ENCODE peak calls at places on chromosomes 6 and 20, in seven cellular contexts. One of them, this sample, is unnamed.

GRCh38 chr6:125733516-125734300 is 15.7 kb upstream of the HEY2 start:
- DNase-seq in IMR-90: no peak
- DNase-seq in HepG2: no peak
- DNase-seq in A549: no peak
- DNase-seq in H1: no peak
- DNase-seq in GM12878: no peak
- DNase-seq in K562: no peak
- DNase-seq in this sample: no peak

GRCh38 chr6:39366875-39367618 is 44.5 kb upstream of the KCNK16 start:
- DNase-seq in IMR-90: no peak
- DNase-seq in HepG2: no peak
- DNase-seq in A549: no peak
- DNase-seq in H1: no peak
- DNase-seq in GM12878: no peak
- DNase-seq in K562: no peak
- DNase-seq in this sample: peak; percentile 56

GRCh38 chr20:41408986-41409385 is 42.4 kb upstream of the EMILIN3 start:
- DNase-seq in IMR-90: no peak
- DNase-seq in HepG2: no peak
- DNase-seq in A549: no peak
- DNase-seq in H1: no peak
- DNase-seq in GM12878: no peak
- DNase-seq in K562: no peak
- DNase-seq in this sample: peak; percentile 78

GRCh38 chr6:32175711-32176475 is at the start of gene AGPAT1:
- DNase-seq in IMR-90: peak; percentile 96
- DNase-seq in HepG2: peak; percentile 95
- DNase-seq in A549: peak; percentile 90
- DNase-seq in H1: peak; percentile 87
- DNase-seq in GM12878: peak; percentile 92
- DNase-seq in K562: peak; percentile 99
- DNase-seq in this sample: peak; percentile 97

GRCh38 chr20:20334489-20334888 is 33.4 kb upstream of the INSM1 start:
- DNase-seq in IMR-90: no peak
- DNase-seq in HepG2: no peak
- DNase-seq in A549: no peak
- DNase-seq in H1: no peak
- DNase-seq in GM12878: peak; percentile 73
- DNase-seq in K562: no peak
- DNase-seq in this sample: no peak

GRCh38 chr6:130421567-130421966 is 55.8 kb downstream of the TMEM200A start:
- DNase-seq in IMR-90: peak; percentile 91
- DNase-seq in HepG2: no peak
- DNase-seq in A549: no peak
- DNase-seq in H1: no peak
- DNase-seq in GM12878: no peak
- DNase-seq in K562: no peak
- DNase-seq in this sample: no peak

GRCh38 chr6:61622601-61623000 is 663.4 kb downstream of the KHDRBS2 start:
- DNase-seq in IMR-90: no peak
- DNase-seq in HepG2: no peak
- DNase-seq in A549: no peak
- DNase-seq in H1: no peak
- DNase-seq in GM12878: no peak
- DNase-seq in K562: no peak
- DNase-seq in this sample: no peak

GRCh38 chr20:44138859-44139258 is 48.1 kb downstream of the JPH2 start:
- DNase-seq in IMR-90: no peak
- DNase-seq in HepG2: no peak
- DNase-seq in A549: no peak
- DNase-seq in H1: no peak
- DNase-seq in GM12878: no peak
- DNase-seq in K562: no peak
- DNase-seq in this sample: no peak

GRCh38 chr20:10314198-10314597 is 95.6 kb downstream of the SNAP25 start:
- DNase-seq in IMR-90: peak; percentile 79
- DNase-seq in HepG2: no peak
- DNase-seq in A549: no peak
- DNase-seq in H1: no peak
- DNase-seq in GM12878: no peak
- DNase-seq in K562: no peak
- DNase-seq in this sample: no peak

GRCh38 chr6:43917878-43918382 is 147.9 kb downstream of the VEGFA start:
- DNase-seq in IMR-90: peak; percentile 45
- DNase-seq in HepG2: no peak
- DNase-seq in A549: no peak
- DNase-seq in H1: no peak
- DNase-seq in GM12878: no peak
- DNase-seq in K562: peak; percentile 58
- DNase-seq in this sample: no peak

GRCh38 chr6:28771401-28772267 is 152.2 kb downstream of the TRIM27 start:
- DNase-seq in IMR-90: no peak
- DNase-seq in HepG2: no peak
- DNase-seq in A549: no peak
- DNase-seq in H1: no peak
- DNase-seq in GM12878: no peak
- DNase-seq in K562: peak; percentile 66
- DNase-seq in this sample: no peak

GRCh38 chr6:37119387-37119886 is 50.5 kb upstream of the PIM1 start:
- DNase-seq in IMR-90: no peak
- DNase-seq in HepG2: no peak
- DNase-seq in A549: no peak
- DNase-seq in H1: no peak
- DNase-seq in GM12878: no peak
- DNase-seq in K562: no peak
- DNase-seq in this sample: no peak

GRCh38 chr20:1848378-1848777 is 46.8 kb upstream of the SIRPA start:
- DNase-seq in IMR-90: no peak
- DNase-seq in HepG2: no peak
- DNase-seq in A549: no peak
- DNase-seq in H1: no peak
- DNase-seq in GM12878: no peak
- DNase-seq in K562: no peak
- DNase-seq in this sample: no peak

GRCh38 chr6:13766201-13766634 is 48.1 kb downstream of the MCUR1 start:
- DNase-seq in IMR-90: peak; percentile 53
- DNase-seq in HepG2: no peak
- DNase-seq in A549: no peak
- DNase-seq in H1: no peak
- DNase-seq in GM12878: no peak
- DNase-seq in K562: no peak
- DNase-seq in this sample: no peak

GRCh38 chr20:36313936-36314335 is 7.8 kb downstream of the DLGAP4 start:
- DNase-seq in IMR-90: no peak
- DNase-seq in HepG2: no peak
- DNase-seq in A549: no peak
- DNase-seq in H1: no peak
- DNase-seq in GM12878: no peak
- DNase-seq in K562: peak; percentile 6
- DNase-seq in this sample: no peak

GRCh38 chr20:19975436-19975799 is 41.7 kb upstream of the NAA20 start:
- DNase-seq in IMR-90: peak; percentile 54
- DNase-seq in HepG2: no peak
- DNase-seq in A549: peak; percentile 59
- DNase-seq in H1: no peak
- DNase-seq in GM12878: no peak
- DNase-seq in K562: no peak
- DNase-seq in this sample: no peak

GRCh38 chr6:79425589-79426311 is 111.5 kb downstream of the LCA5 start:
- DNase-seq in IMR-90: no peak
- DNase-seq in HepG2: no peak
- DNase-seq in A549: no peak
- DNase-seq in H1: no peak
- DNase-seq in GM12878: no peak
- DNase-seq in K562: no peak
- DNase-seq in this sample: no peak

GRCh38 chr20:25222461-25223178 is 25.3 kb upstream of the PYGB start:
- DNase-seq in IMR-90: no peak
- DNase-seq in HepG2: no peak
- DNase-seq in A549: no peak
- DNase-seq in H1: no peak
- DNase-seq in GM12878: no peak
- DNase-seq in K562: peak; percentile 21
- DNase-seq in this sample: no peak

GRCh38 chr20:41394081-41394480 is 27.5 kb upstream of the EMILIN3 start:
- DNase-seq in IMR-90: no peak
- DNase-seq in HepG2: no peak
- DNase-seq in A549: no peak
- DNase-seq in H1: no peak
- DNase-seq in GM12878: no peak
- DNase-seq in K562: no peak
- DNase-seq in this sample: no peak

GRCh38 chr6:62400521-62401259 is 114.7 kb upstream of the KHDRBS2 start:
- DNase-seq in IMR-90: no peak
- DNase-seq in HepG2: no peak
- DNase-seq in A549: no peak
- DNase-seq in H1: no peak
- DNase-seq in GM12878: no peak
- DNase-seq in K562: no peak
- DNase-seq in this sample: no peak

GRCh38 chr6:140636698-140637402 is 1262.4 kb upstream of the CITED2 start:
- DNase-seq in IMR-90: no peak
- DNase-seq in HepG2: no peak
- DNase-seq in A549: no peak
- DNase-seq in H1: peak; percentile 9
- DNase-seq in GM12878: peak; percentile 21
- DNase-seq in K562: no peak
- DNase-seq in this sample: no peak

GRCh38 chr6:111423055-111423633 is 59.9 kb downstream of the REV3L start:
- DNase-seq in IMR-90: peak; percentile 52
- DNase-seq in HepG2: no peak
- DNase-seq in A549: no peak
- DNase-seq in H1: no peak
- DNase-seq in GM12878: no peak
- DNase-seq in K562: no peak
- DNase-seq in this sample: no peak

GRCh38 chr20:62358728-62359490 is 8.2 kb downstream of the LAMA5 start:
- DNase-seq in IMR-90: no peak
- DNase-seq in HepG2: no peak
- DNase-seq in A549: no peak
- DNase-seq in H1: no peak
- DNase-seq in GM12878: no peak
- DNase-seq in K562: peak; percentile 89
- DNase-seq in this sample: no peak

GRCh38 chr6:161152904-161153662 is 120.8 kb downstream of the AGPAT4 start:
- DNase-seq in IMR-90: no peak
- DNase-seq in HepG2: no peak
- DNase-seq in A549: peak; percentile 6
- DNase-seq in H1: no peak
- DNase-seq in GM12878: no peak
- DNase-seq in K562: peak; percentile 50
- DNase-seq in this sample: peak; percentile 67

GRCh38 chr6:17038316-17038715 is 63.5 kb upstream of the STMND1 start:
- DNase-seq in IMR-90: peak; percentile 79
- DNase-seq in HepG2: no peak
- DNase-seq in A549: no peak
- DNase-seq in H1: no peak
- DNase-seq in GM12878: no peak
- DNase-seq in K562: no peak
- DNase-seq in this sample: no peak

GRCh38 chr20:62461157-62461556 is 14.6 kb downstream of the GATA5 start:
- DNase-seq in IMR-90: no peak
- DNase-seq in HepG2: no peak
- DNase-seq in A549: no peak
- DNase-seq in H1: no peak
- DNase-seq in GM12878: no peak
- DNase-seq in K562: no peak
- DNase-seq in this sample: no peak

GRCh38 chr20:63029358-63030121 is 22.8 kb upstream of the BHLHE23 start:
- DNase-seq in IMR-90: no peak
- DNase-seq in HepG2: no peak
- DNase-seq in A549: no peak
- DNase-seq in H1: no peak
- DNase-seq in GM12878: no peak
- DNase-seq in K562: no peak
- DNase-seq in this sample: no peak

GRCh38 chr6:112235956-112236355 is 18.4 kb downstream of the LAMA4 start:
- DNase-seq in IMR-90: peak; percentile 83
- DNase-seq in HepG2: no peak
- DNase-seq in A549: no peak
- DNase-seq in H1: no peak
- DNase-seq in GM12878: no peak
- DNase-seq in K562: no peak
- DNase-seq in this sample: no peak

GRCh38 chr6:121680058-121680457 is 244.6 kb downstream of the GJA1 start:
- DNase-seq in IMR-90: no peak
- DNase-seq in HepG2: no peak
- DNase-seq in A549: no peak
- DNase-seq in H1: no peak
- DNase-seq in GM12878: no peak
- DNase-seq in K562: no peak
- DNase-seq in this sample: no peak
- TF ChIP-seq USF2 in IMR-90: no peak
- TF ChIP-seq USF2 in HepG2: no peak
- TF ChIP-seq USF2 in A549: no peak
- TF ChIP-seq USF2 in H1: no peak
- TF ChIP-seq USF2 in GM12878: no peak
- TF ChIP-seq USF2 in K562: no peak
- TF ChIP-seq USF2 in this sample: no peak

GRCh38 chr20:46487628-46488027 is 25.7 kb downstream of the ZNF334 start:
- DNase-seq in IMR-90: no peak
- DNase-seq in HepG2: no peak
- DNase-seq in A549: no peak
- DNase-seq in H1: no peak
- DNase-seq in GM12878: no peak
- DNase-seq in K562: no peak
- DNase-seq in this sample: no peak
- TF ChIP-seq RAD21 in IMR-90: no peak
- TF ChIP-seq RAD21 in HepG2: no peak
- TF ChIP-seq RAD21 in A549: no peak
- TF ChIP-seq RAD21 in H1: no peak
- TF ChIP-seq RAD21 in GM12878: no peak
- TF ChIP-seq RAD21 in K562: no peak
- TF ChIP-seq RAD21 in this sample: no peak

GRCh38 chr6:2958331-2958711 is 13.0 kb downstream of the SERPINB6 start:
- DNase-seq in IMR-90: no peak
- DNase-seq in HepG2: no peak
- DNase-seq in A549: no peak
- DNase-seq in H1: no peak
- DNase-seq in GM12878: no peak
- DNase-seq in K562: no peak
- DNase-seq in this sample: no peak
- TF ChIP-seq USF2 in IMR-90: no peak
- TF ChIP-seq USF2 in HepG2: no peak
- TF ChIP-seq USF2 in A549: no peak
- TF ChIP-seq USF2 in H1: no peak
- TF ChIP-seq USF2 in GM12878: no peak
- TF ChIP-seq USF2 in K562: no peak
- TF ChIP-seq USF2 in this sample: no peak

DNA sequence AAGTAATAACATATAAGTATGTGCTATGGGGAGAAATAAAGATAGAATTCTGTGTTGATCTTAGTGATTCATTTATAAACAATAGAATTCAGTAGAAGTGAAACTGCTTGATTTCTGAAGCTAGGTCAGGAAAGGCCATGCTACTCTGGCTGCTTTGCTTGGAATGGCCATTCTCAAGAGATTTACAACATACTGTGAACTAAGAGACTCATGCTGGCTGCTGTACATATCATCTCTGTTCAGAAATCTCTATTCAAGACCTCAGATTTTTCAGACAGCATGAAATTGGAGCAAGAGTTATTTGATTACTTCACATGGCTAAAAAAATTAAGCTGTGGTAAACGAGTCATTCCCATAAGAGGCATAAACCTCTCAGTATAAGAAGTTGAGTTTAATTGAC is 662.6 kb downstream of the BCKDHB start:
- DNase-seq in IMR-90: peak; percentile 90
- DNase-seq in HepG2: no peak
- DNase-seq in A549: no peak
- DNase-seq in H1: no peak
- DNase-seq in GM12878: no peak
- DNase-seq in K562: no peak
- DNase-seq in this sample: no peak
- TF ChIP-seq RAD21 in IMR-90: no peak
- TF ChIP-seq RAD21 in HepG2: no peak
- TF ChIP-seq RAD21 in A549: no peak
- TF ChIP-seq RAD21 in H1: no peak
- TF ChIP-seq RAD21 in GM12878: no peak
- TF ChIP-seq RAD21 in K562: no peak
- TF ChIP-seq RAD21 in this sample: no peak

This sample was measured in SK-N-SH.